ENCODE peak calls at places on chromosome 12, in six cellular contexts. W, Z, Q, I, V and E are unnamed samples.

GRCh38 chr12:118061011-118061875 is at the start of gene WSB2:
- DNase-seq in V (peak; percentile 87), Z (peak; percentile 58), I (no peak), Q (peak; percentile 85), W (peak; percentile 51), E (peak; percentile 54)

GRCh38 chr12:27999521-27999920 is 27.0 kb upstream of the PTHLH start:
- DNase-seq in I (peak; percentile 72), W (peak; percentile 93), V (no peak), Q (no peak), Z (no peak), E (no peak)

GRCh38 chr12:96516472-96517417 is 27.4 kb downstream of the CFAP54 start:
- DNase-seq in W (peak; percentile 75), V (peak; percentile 58), Z (peak; percentile 95), Q (peak; percentile 94), I (peak; percentile 69), E (no peak)

GRCh38 chr12:51326762-51327439 is 2.9 kb upstream of the BIN2 start:
- DNase-seq in V (no peak), Z (peak; percentile 83), W (peak; percentile 72), Q (peak; percentile 52), I (peak; percentile 39), E (no peak)

GRCh38 chr12:2111816-2112215 is 59.0 kb downstream of the CACNA1C start:
- DNase-seq in Z (no peak), W (no peak), V (no peak), I (no peak), Q (no peak), E (no peak)

GRCh38 chr12:117596968-117597367 is 235.5 kb upstream of the NOS1 start:
- DNase-seq in I (no peak), Q (no peak), W (peak; percentile 26), V (no peak), Z (no peak), E (no peak)

GRCh38 chr12:103800252-103800771 is 40.7 kb downstream of the NT5DC3 start:
- DNase-seq in V (peak; percentile 61), Q (peak; percentile 63), W (peak; percentile 80), Z (no peak), I (no peak), E (no peak)

GRCh38 chr12:27424631-27425230 is 21.8 kb upstream of the SMCO2 start:
- DNase-seq in Q (no peak), Z (peak; percentile 42), V (peak; percentile 23), W (peak; percentile 79), I (peak; percentile 34), E (no peak)

GRCh38 chr12:85803231-85803630 is 33.0 kb downstream of the RASSF9 start:
- DNase-seq in Q (no peak), V (no peak), I (no peak), W (peak; percentile 47), Z (no peak), E (no peak)

GRCh38 chr12:79776111-79776510 is 85.3 kb upstream of the PAWR start:
- DNase-seq in W (peak; percentile 50), Z (no peak), V (no peak), Q (no peak), I (peak; percentile 38), E (no peak)

GRCh38 chr12:613996-614726 is 49.1 kb downstream of the NINJ2 start:
- DNase-seq in W (no peak), Z (peak; percentile 58), Q (peak; percentile 58), V (no peak), I (no peak), E (no peak)

GRCh38 chr12:44377443-44378160 is 498.5 kb downstream of the NELL2 start:
- DNase-seq in W (no peak), V (no peak), Q (no peak), Z (no peak), I (no peak), E (no peak)

GRCh38 chr12:34046570-34046969 is 24.3 kb downstream of the ALG10 start:
- DNase-seq in Z (no peak), I (no peak), Q (no peak), V (no peak), W (no peak), E (no peak)

GRCh38 chr12:100489326-100489725 is 15.7 kb downstream of the NR1H4 start:
- DNase-seq in I (no peak), Z (no peak), W (no peak), V (no peak), Q (no peak), E (no peak)

GRCh38 chr12:131061041-131061806 is 107.5 kb downstream of the ADGRD1 start:
- DNase-seq in V (no peak), I (no peak), W (no peak), Q (peak; percentile 40), Z (peak; percentile 27), E (no peak)

GRCh38 chr12:108530141-108530540 is 15.1 kb downstream of the FICD start:
- DNase-seq in W (no peak), V (no peak), Z (no peak), I (no peak), Q (no peak), E (no peak)

GRCh38 chr12:32522322-32523221 is 123.2 kb downstream of the FGD4 start:
- DNase-seq in Z (peak; percentile 25), Q (no peak), V (no peak), I (no peak), W (no peak), E (no peak)

GRCh38 chr12:1593232-1594044 is 943 bp downstream of the FBXL14 start:
- DNase-seq in V (peak; percentile 65), Q (peak; percentile 84), Z (peak; percentile 61), W (no peak), I (peak; percentile 35), E (no peak)

GRCh38 chr12:40344312-40344711 is 119.5 kb downstream of the LRRK2 start:
- DNase-seq in I (no peak), V (no peak), Q (no peak), W (no peak), Z (no peak), E (no peak)

GRCh38 chr12:113302925-113303640 is 31.8 kb downstream of the SLC8B1 start:
- DNase-seq in W (no peak), Z (peak; percentile 31), V (no peak), Q (no peak), I (no peak), E (no peak)

GRCh38 chr12:25864287-25864686 is 94.2 kb upstream of the RASSF8 start:
- DNase-seq in Z (no peak), V (no peak), W (peak; percentile 69), I (peak; percentile 7), Q (no peak), E (no peak)

GRCh38 chr12:40522837-40523236 is 169.4 kb upstream of the CNTN1 start:
- DNase-seq in Z (no peak), Q (no peak), I (no peak), W (no peak), V (no peak), E (no peak)

GRCh38 chr12:113226696-113227095 is 5.4 kb downstream of the TPCN1 start:
- DNase-seq in V (no peak), I (no peak), W (no peak), Q (no peak), Z (no peak), E (no peak)

GRCh38 chr12:4153343-4153892 is 120.1 kb upstream of the CCND2 start:
- DNase-seq in Q (peak; percentile 75), V (no peak), W (no peak), Z (peak; percentile 95), I (no peak), E (no peak)

GRCh38 chr12:93938921-93939320 is 209.5 kb upstream of the PLXNC1 start:
- DNase-seq in Q (no peak), Z (no peak), V (no peak), I (no peak), W (peak; percentile 88), E (no peak)

GRCh38 chr12:57276935-57277563 is 26.1 kb upstream of the STAC3 start:
- DNase-seq in V (no peak), Q (no peak), Z (peak; percentile 31), I (peak; percentile 47), W (peak; percentile 25), E (no peak)

GRCh38 chr12:24922109-24922508 is 26.8 kb downstream of the BCAT1 start:
- DNase-seq in Z (peak; percentile 29), V (no peak), W (no peak), I (no peak), Q (no peak), E (no peak)

GRCh38 chr12:6927379-6927991 is at the start of gene ATN1:
- DNase-seq in Z (no peak), W (peak; percentile 77), V (peak; percentile 93), I (peak; percentile 46), Q (peak; percentile 78), E (no peak)
- TF ChIP-seq CTCF in Z (no peak), W (no peak), V (no peak), I (no peak), Q (no peak), E (no peak)

GRCh38 chr12:53928054-53928879 is 10.4 kb upstream of the HOXC13 start:
- DNase-seq in W (no peak), V (no peak), Q (no peak), I (no peak), Z (no peak), E (no peak)

GRCh38 chr12:53931844-53932581 is 6.6 kb upstream of the HOXC13 start:
- DNase-seq in I (no peak), Q (no peak), V (no peak), Z (no peak), W (no peak), E (no peak)

GRCh38 chr12:53927220-53928029 is 11.2 kb upstream of the HOXC13 start:
- DNase-seq in Z (no peak), W (no peak), Q (no peak), V (no peak), I (no peak), E (no peak)

GRCh38 chr12:53930591-53931255 is 7.9 kb upstream of the HOXC13 start:
- DNase-seq in V (no peak), Z (no peak), I (no peak), W (no peak), Q (no peak), E (no peak)

GRCh38 chr12:53929527-53929926 is 9.1 kb upstream of the HOXC13 start:
- DNase-seq in V (no peak), I (no peak), W (no peak), Z (no peak), Q (no peak), E (no peak)
- TF ChIP-seq CTCF in V (no peak), I (no peak), W (no peak), Z (no peak), Q (no peak), E (no peak)

DNA sequence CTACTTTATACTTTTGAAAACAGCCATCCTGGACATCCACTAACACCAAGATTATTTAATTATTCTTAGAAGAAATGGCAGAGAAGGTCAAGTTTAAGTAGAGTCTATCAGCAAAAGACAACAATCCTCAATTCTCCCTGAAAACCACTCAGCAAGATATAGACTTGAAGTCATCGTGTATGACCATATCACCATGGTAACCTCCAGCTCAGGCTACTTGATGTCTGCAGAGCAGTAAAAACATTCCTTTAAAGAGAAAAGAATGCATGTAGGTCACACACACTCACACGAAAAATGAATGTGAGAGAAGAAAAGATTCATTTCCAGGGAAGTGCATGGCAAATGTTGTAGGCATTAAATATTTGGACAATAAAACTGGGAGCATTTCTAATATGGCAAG is 58.6 kb downstream of the CCDC59 start:
- DNase-seq in W (peak; percentile 21), Q (no peak), V (no peak), I (peak; percentile 1), Z (no peak), E (no peak)
- TF ChIP-seq CTCF in W (no peak), Q (no peak), V (no peak), I (no peak), Z (no peak), E (no peak)

DNA sequence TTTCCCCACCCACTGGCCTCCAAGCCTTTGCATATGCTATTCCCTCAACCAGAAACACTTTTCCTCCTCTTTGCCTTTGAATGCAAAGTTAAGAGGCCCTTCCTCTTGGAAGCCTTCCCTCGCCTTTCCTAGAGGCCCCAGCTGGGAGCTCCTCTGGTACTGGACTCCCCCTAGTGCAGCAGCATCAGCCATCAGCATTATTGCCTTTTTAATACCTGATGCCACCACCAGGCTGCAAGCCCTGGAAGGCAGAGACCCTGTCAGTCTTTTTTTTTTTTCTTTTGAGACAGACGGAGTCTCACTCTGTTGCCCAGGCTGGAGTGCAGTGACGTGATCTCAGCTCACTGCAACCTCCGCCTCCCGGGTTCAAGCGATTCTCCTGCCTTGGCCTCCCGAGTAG is 19.1 kb upstream of the PLA2G1B start:
- DNase-seq in V (no peak), Q (no peak), Z (no peak), I (no peak), W (no peak), E (no peak)
- TF ChIP-seq CTCF in V (no peak), Q (no peak), Z (no peak), I (peak; percentile 60), W (no peak), E (no peak)